ENCODE peak calls at places on chromosome 6, in ten cellular contexts. One of them, this sample, is unnamed.

GRCh38 chr6:47780510-47781356 is 1.1 kb upstream of the OPN5 start:
- DNase-seq in activated CD4-positive, alpha-beta T cell treated with anti-CD3 and anti-CD28 coated beads, Interleukin-2, amount 50 U/mL, for 1 hour: peak; percentile 11
- DNase-seq in NCI-H526 treated with DMSO at 0.1 percent for 48 hours: peak; percentile 49
- DNase-seq in LNCaP clone FGC: peak; percentile 40
- DNase-seq in dorsolateral prefrontal cortex: no peak
- DNase-seq in HTR-8/SVneo: peak; percentile 53
- DNase-seq in activated naive CD4-positive, alpha-beta T cell: no peak
- DNase-seq in activated B cell treated with CpG ODN at 0.5 μM for 24 hours: no peak
- DNase-seq in mesenteric fat pad: no peak
- DNase-seq in anterior cingulate cortex: no peak
- DNase-seq in this sample: no peak

GRCh38 chr6:130696806-130697205 is 130.4 kb upstream of the SMLR1 start:
- DNase-seq in activated CD4-positive, alpha-beta T cell treated with anti-CD3 and anti-CD28 coated beads, Interleukin-2, amount 50 U/mL, for 1 hour: no peak
- DNase-seq in NCI-H526 treated with DMSO at 0.1 percent for 48 hours: no peak
- DNase-seq in LNCaP clone FGC: no peak
- DNase-seq in dorsolateral prefrontal cortex: no peak
- DNase-seq in HTR-8/SVneo: no peak
- DNase-seq in activated naive CD4-positive, alpha-beta T cell: no peak
- DNase-seq in activated B cell treated with CpG ODN at 0.5 μM for 24 hours: no peak
- DNase-seq in mesenteric fat pad: no peak
- DNase-seq in anterior cingulate cortex: no peak
- DNase-seq in this sample: no peak

GRCh38 chr6:99348823-99349619 is 453 bp downstream of the FAXC start:
- DNase-seq in activated CD4-positive, alpha-beta T cell treated with anti-CD3 and anti-CD28 coated beads, Interleukin-2, amount 50 U/mL, for 1 hour: no peak
- DNase-seq in NCI-H526 treated with DMSO at 0.1 percent for 48 hours: peak; percentile 36
- DNase-seq in LNCaP clone FGC: no peak
- DNase-seq in dorsolateral prefrontal cortex: no peak
- DNase-seq in HTR-8/SVneo: no peak
- DNase-seq in activated naive CD4-positive, alpha-beta T cell: no peak
- DNase-seq in activated B cell treated with CpG ODN at 0.5 μM for 24 hours: no peak
- DNase-seq in mesenteric fat pad: no peak
- DNase-seq in anterior cingulate cortex: peak; percentile 37
- DNase-seq in this sample: no peak

GRCh38 chr6:1696495-1696850 is 86.8 kb downstream of the FOXC1 start:
- DNase-seq in activated CD4-positive, alpha-beta T cell treated with anti-CD3 and anti-CD28 coated beads, Interleukin-2, amount 50 U/mL, for 1 hour: no peak
- DNase-seq in NCI-H526 treated with DMSO at 0.1 percent for 48 hours: no peak
- DNase-seq in LNCaP clone FGC: no peak
- DNase-seq in dorsolateral prefrontal cortex: no peak
- DNase-seq in HTR-8/SVneo: no peak
- DNase-seq in activated naive CD4-positive, alpha-beta T cell: no peak
- DNase-seq in activated B cell treated with CpG ODN at 0.5 μM for 24 hours: no peak
- DNase-seq in mesenteric fat pad: no peak
- DNase-seq in anterior cingulate cortex: no peak
- DNase-seq in this sample: no peak

GRCh38 chr6:24882295-24882694 is 53.5 kb downstream of the RIPOR2 start:
- DNase-seq in activated CD4-positive, alpha-beta T cell treated with anti-CD3 and anti-CD28 coated beads, Interleukin-2, amount 50 U/mL, for 1 hour: no peak
- DNase-seq in NCI-H526 treated with DMSO at 0.1 percent for 48 hours: no peak
- DNase-seq in LNCaP clone FGC: peak; percentile 17
- DNase-seq in dorsolateral prefrontal cortex: no peak
- DNase-seq in HTR-8/SVneo: no peak
- DNase-seq in activated naive CD4-positive, alpha-beta T cell: no peak
- DNase-seq in activated B cell treated with CpG ODN at 0.5 μM for 24 hours: no peak
- DNase-seq in mesenteric fat pad: no peak
- DNase-seq in anterior cingulate cortex: no peak
- DNase-seq in this sample: no peak

GRCh38 chr6:43395822-43396221 is 26.4 kb upstream of the ZNF318 start:
- DNase-seq in activated CD4-positive, alpha-beta T cell treated with anti-CD3 and anti-CD28 coated beads, Interleukin-2, amount 50 U/mL, for 1 hour: no peak
- DNase-seq in NCI-H526 treated with DMSO at 0.1 percent for 48 hours: no peak
- DNase-seq in LNCaP clone FGC: no peak
- DNase-seq in dorsolateral prefrontal cortex: no peak
- DNase-seq in HTR-8/SVneo: no peak
- DNase-seq in activated naive CD4-positive, alpha-beta T cell: no peak
- DNase-seq in activated B cell treated with CpG ODN at 0.5 μM for 24 hours: no peak
- DNase-seq in mesenteric fat pad: no peak
- DNase-seq in anterior cingulate cortex: no peak
- DNase-seq in this sample: no peak

GRCh38 chr6:113381957-113382356 is 475.2 kb upstream of the MARCKS start:
- DNase-seq in activated CD4-positive, alpha-beta T cell treated with anti-CD3 and anti-CD28 coated beads, Interleukin-2, amount 50 U/mL, for 1 hour: no peak
- DNase-seq in NCI-H526 treated with DMSO at 0.1 percent for 48 hours: no peak
- DNase-seq in LNCaP clone FGC: peak; percentile 71
- DNase-seq in dorsolateral prefrontal cortex: peak; percentile 33
- DNase-seq in HTR-8/SVneo: no peak
- DNase-seq in activated naive CD4-positive, alpha-beta T cell: no peak
- DNase-seq in activated B cell treated with CpG ODN at 0.5 μM for 24 hours: no peak
- DNase-seq in mesenteric fat pad: no peak
- DNase-seq in anterior cingulate cortex: no peak
- DNase-seq in this sample: no peak

GRCh38 chr6:37049990-37050853 is 44.8 kb downstream of the FGD2 start:
- DNase-seq in activated CD4-positive, alpha-beta T cell treated with anti-CD3 and anti-CD28 coated beads, Interleukin-2, amount 50 U/mL, for 1 hour: peak; percentile 24
- DNase-seq in NCI-H526 treated with DMSO at 0.1 percent for 48 hours: no peak
- DNase-seq in LNCaP clone FGC: no peak
- DNase-seq in dorsolateral prefrontal cortex: peak; percentile 31
- DNase-seq in HTR-8/SVneo: no peak
- DNase-seq in activated naive CD4-positive, alpha-beta T cell: no peak
- DNase-seq in activated B cell treated with CpG ODN at 0.5 μM for 24 hours: peak; percentile 71
- DNase-seq in mesenteric fat pad: no peak
- DNase-seq in anterior cingulate cortex: peak; percentile 18
- DNase-seq in this sample: peak; percentile 92

GRCh38 chr6:22828179-22829062 is 259.1 kb downstream of the HDGFL1 start:
- DNase-seq in activated CD4-positive, alpha-beta T cell treated with anti-CD3 and anti-CD28 coated beads, Interleukin-2, amount 50 U/mL, for 1 hour: no peak
- DNase-seq in NCI-H526 treated with DMSO at 0.1 percent for 48 hours: peak; percentile 36
- DNase-seq in LNCaP clone FGC: peak; percentile 82
- DNase-seq in dorsolateral prefrontal cortex: no peak
- DNase-seq in HTR-8/SVneo: peak; percentile 69
- DNase-seq in activated naive CD4-positive, alpha-beta T cell: no peak
- DNase-seq in activated B cell treated with CpG ODN at 0.5 μM for 24 hours: no peak
- DNase-seq in mesenteric fat pad: no peak
- DNase-seq in anterior cingulate cortex: no peak
- DNase-seq in this sample: no peak

GRCh38 chr6:7513534-7513933 is 27.9 kb upstream of the DSP start:
- DNase-seq in activated CD4-positive, alpha-beta T cell treated with anti-CD3 and anti-CD28 coated beads, Interleukin-2, amount 50 U/mL, for 1 hour: no peak
- DNase-seq in NCI-H526 treated with DMSO at 0.1 percent for 48 hours: no peak
- DNase-seq in LNCaP clone FGC: peak; percentile 22
- DNase-seq in dorsolateral prefrontal cortex: no peak
- DNase-seq in HTR-8/SVneo: no peak
- DNase-seq in activated naive CD4-positive, alpha-beta T cell: no peak
- DNase-seq in activated B cell treated with CpG ODN at 0.5 μM for 24 hours: no peak
- DNase-seq in mesenteric fat pad: no peak
- DNase-seq in anterior cingulate cortex: no peak
- DNase-seq in this sample: no peak

GRCh38 chr6:33761922-33762629 is 15.4 kb upstream of the IP6K3 start:
- DNase-seq in activated CD4-positive, alpha-beta T cell treated with anti-CD3 and anti-CD28 coated beads, Interleukin-2, amount 50 U/mL, for 1 hour: peak; percentile 31
- DNase-seq in NCI-H526 treated with DMSO at 0.1 percent for 48 hours: no peak
- DNase-seq in LNCaP clone FGC: peak; percentile 84
- DNase-seq in dorsolateral prefrontal cortex: peak; percentile 77
- DNase-seq in HTR-8/SVneo: peak; percentile 70
- DNase-seq in activated naive CD4-positive, alpha-beta T cell: no peak
- DNase-seq in activated B cell treated with CpG ODN at 0.5 μM for 24 hours: no peak
- DNase-seq in mesenteric fat pad: no peak
- DNase-seq in anterior cingulate cortex: peak; percentile 50
- DNase-seq in this sample: peak; percentile 86